ENCODE peak calls at places on chromosome 21, in four cellular contexts. P is HCT116, S is K562, M is HepG2. H is an unnamed sample.

GRCh38 chr21:41716756-41717155 is 50.1 kb downstream of the RIPK4 start:
- DNase-seq in S (no peak), M (no peak), P (no peak), H (no peak)

GRCh38 chr21:32748529-32748928 is 20.7 kb upstream of the SYNJ1 start:
- DNase-seq in P (no peak), S (no peak), M (peak; percentile 18), H (no peak)

GRCh38 chr21:19130379-19131028 is 726.9 kb upstream of the TMPRSS15 start:
- DNase-seq in S (no peak), M (no peak), P (no peak), H (no peak)

GRCh38 chr21:36429672-36430546 is 44.7 kb downstream of the CHAF1B start:
- DNase-seq in M (peak; percentile 69), S (peak; percentile 97), P (peak; percentile 95), H (peak; percentile 47)

GRCh38 chr21:46187814-46188213 is 3.6 kb upstream of the SPATC1L start:
- DNase-seq in P (no peak), M (no peak), S (no peak), H (no peak)

GRCh38 chr21:45329261-45330074 is 41.8 kb upstream of the POFUT2 start:
- DNase-seq in M (no peak), S (no peak), P (no peak), H (no peak)

GRCh38 chr21:16908087-16908486 is 604.8 kb upstream of the CXADR start:
- DNase-seq in P (no peak), S (no peak), M (no peak), H (no peak)

GRCh38 chr21:31720739-31721138 is 11.2 kb downstream of the SCAF4 start:
- DNase-seq in M (no peak), P (no peak), S (no peak), H (no peak)

GRCh38 chr21:36015096-36015495 is 45.2 kb downstream of the SETD4 start:
- DNase-seq in S (no peak), M (no peak), P (no peak), H (no peak)

GRCh38 chr21:38349111-38349746 is 92.4 kb downstream of the KCNJ15 start:
- DNase-seq in M (no peak), P (no peak), S (no peak), H (no peak)

GRCh38 chr21:28089599-28090421 is 902.9 kb downstream of the LTN1 start:
- DNase-seq in M (no peak), P (no peak), S (no peak), H (no peak)

GRCh38 chr21:36859744-36860501 is 106.5 kb downstream of the HLCS start:
- DNase-seq in P (no peak), S (peak; percentile 96), M (peak; percentile 81), H (peak; percentile 82)

GRCh38 chr21:41815652-41816582 is 49.1 kb upstream of the RIPK4 start:
- DNase-seq in M (no peak), S (no peak), P (no peak), H (no peak)

GRCh38 chr21:45821315-45822001 is 160.1 kb upstream of the COL6A1 start:
- DNase-seq in P (no peak), S (no peak), M (no peak), H (no peak)

GRCh38 chr21:32189688-32190483 is 89.0 kb downstream of the MIS18A start:
- DNase-seq in M (no peak), S (no peak), P (no peak), H (no peak)

GRCh38 chr21:45709696-45710268 is 66.3 kb downstream of the PCBP3 start:
- DNase-seq in P (no peak), S (no peak), M (peak; percentile 11), H (no peak)

GRCh38 chr21:36883532-36884486 is 82.7 kb downstream of the HLCS start:
- DNase-seq in P (no peak), M (no peak), S (no peak), H (no peak)

GRCh38 chr21:31634993-31635392 is 24.5 kb upstream of the SOD1 start:
- DNase-seq in S (no peak), P (no peak), M (no peak), H (no peak)

DNA sequence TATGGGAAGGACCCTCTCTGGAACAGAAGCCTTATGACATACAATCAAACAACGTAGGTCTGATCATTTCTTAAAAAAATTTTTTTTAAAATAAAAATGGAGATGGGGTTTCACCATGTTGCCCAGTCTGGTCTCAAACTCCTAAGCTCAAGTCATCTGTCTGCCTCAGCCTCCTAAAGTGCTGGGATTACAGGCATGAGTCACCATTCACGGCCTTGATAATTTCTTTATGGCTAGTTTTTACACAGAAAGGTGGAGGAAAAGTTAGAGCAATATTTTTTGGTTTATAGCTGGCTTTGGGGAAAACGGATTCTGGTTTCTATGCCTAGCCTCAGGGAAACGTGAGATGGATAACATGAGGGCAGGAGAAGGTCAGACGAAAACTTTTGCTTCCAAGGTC is 70.0 kb upstream of the B3GALT5 start:
- DNase-seq in S (no peak), M (no peak), P (no peak), H (no peak)
- TF ChIP-seq ATF3 in S (no peak), M (no peak), P (no peak), H (no peak)

DNA sequence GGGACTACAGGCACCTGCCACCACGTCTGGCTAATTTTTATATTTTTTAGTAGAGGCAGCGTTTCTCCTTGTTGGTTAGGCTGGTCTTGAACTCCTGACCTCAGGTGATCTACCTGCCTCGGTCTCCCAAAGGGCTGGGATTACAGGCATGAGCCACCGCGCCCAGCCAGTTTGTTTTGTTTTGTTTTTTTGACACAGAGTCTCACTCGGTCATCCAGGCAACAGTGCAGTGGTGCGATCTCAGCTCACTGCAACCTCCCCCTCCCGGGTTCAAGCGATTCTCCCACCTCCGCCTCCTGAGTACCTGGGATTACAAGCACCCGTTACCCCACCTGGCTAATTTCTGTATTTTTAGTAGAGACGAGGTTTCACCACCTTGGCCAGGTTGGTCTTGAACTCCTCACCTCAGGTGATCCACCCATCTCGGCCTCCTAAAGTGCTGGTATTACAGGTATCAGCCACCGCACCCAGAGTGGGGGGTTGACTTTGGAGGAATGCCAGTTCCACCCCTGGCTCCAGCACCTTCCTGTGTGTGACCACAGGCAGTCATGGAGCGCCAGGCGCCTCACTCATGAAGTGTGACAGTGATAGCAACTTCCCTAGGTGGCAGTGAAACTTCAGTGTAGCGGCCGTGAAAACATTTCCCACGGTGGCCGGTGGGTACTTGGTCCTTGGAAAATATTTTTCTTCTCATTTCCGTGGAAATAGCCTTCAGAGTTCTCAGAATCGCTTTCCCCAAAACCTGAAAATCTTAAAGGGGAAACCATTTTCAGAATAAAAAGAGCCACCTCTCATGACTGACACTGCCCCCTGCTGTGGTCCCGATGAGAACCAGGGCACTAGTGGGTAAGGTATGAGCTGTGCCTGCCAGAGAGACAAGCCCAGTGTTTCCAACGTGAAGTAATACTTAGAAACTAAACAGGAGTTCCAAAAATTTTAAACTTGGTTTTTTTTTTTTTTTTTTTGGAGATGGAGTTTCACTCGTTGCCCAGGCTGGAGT is 48.6 kb downstream of the WDR4 start:
- DNase-seq in S (no peak), M (no peak), P (no peak), H (no peak)
- TF ChIP-seq ATF3 in S (no peak), M (no peak), P (no peak), H (no peak)

GRCh38 chr21:25350056-25350455 is 257.2 kb downstream of the MRPL39 start:
- DNase-seq in S (no peak), M (no peak), P (no peak), H (peak; percentile 71)
- TF ChIP-seq ATF3 in S (no peak), M (no peak), P (no peak), H (no peak)

GRCh38 chr21:34613679-34614442 is 1.1 kb downstream of the RCAN1 start:
- DNase-seq in M (no peak), P (no peak), S (no peak), H (no peak)
- TF ChIP-seq ATF3 in M (no peak), P (no peak), S (no peak), H (no peak)

GRCh38 chr21:43903451-43904091 is 38.5 kb downstream of the AGPAT3 start:
- DNase-seq in M (no peak), S (no peak), P (no peak), H (no peak)
- TF ChIP-seq ATF3 in M (no peak), S (no peak), P (no peak), H (no peak)

DNA sequence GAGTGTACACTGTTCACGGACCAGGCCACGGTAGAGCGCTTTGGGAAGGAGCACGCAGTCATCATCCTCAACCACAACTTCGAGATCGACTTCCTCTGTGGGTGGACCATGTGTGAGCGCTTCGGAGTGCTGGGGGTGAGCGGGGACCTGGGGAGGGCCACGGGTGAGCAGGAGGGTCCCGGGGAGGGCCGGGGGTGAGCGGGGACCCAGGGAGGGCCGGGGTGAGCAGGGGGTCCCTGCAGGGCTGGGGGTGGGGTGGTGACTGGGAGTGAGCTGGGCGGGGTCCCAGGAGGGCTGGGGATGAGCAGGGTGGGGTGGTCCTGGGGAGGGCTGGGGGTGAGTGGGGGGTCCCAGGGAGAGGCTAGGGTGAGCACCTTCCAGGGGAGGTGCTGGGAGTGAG is 44.1 kb upstream of the TRAPPC10 start:
- DNase-seq in M (no peak), S (no peak), P (no peak), H (no peak)
- TF ChIP-seq ATF3 in M (no peak), S (no peak), P (no peak), H (no peak)

H was measured in WTC11.